ENCODE peak calls at places on chromosome 10, in nine cellular contexts. One of them, this sample, is unnamed.

GRCh38 chr10:77029684-77030407 is 607.8 kb downstream of the KCNMA1 start:
- DNase-seq in KBM-7: no peak
- DNase-seq in activated CD8-positive, alpha-beta memory T cell treated with anti-CD3 and anti-CD28 coated beads for 1 hour: no peak
- DNase-seq in NCI-H1694 treated with DMSO at 0.1 percent for 48 hours: no peak
- DNase-seq in stimulated activated CD4-positive, alpha-beta T cell treated with anti-CD3 and anti-CD28 coated beads, Interleukin-12 subunit alpha, Interleukin-12 subunit beta, amount 100 ng/mL, for 4 hours: no peak
- DNase-seq in NCI-H1417: no peak
- DNase-seq in iPS-NIHi11: no peak
- DNase-seq in NCI-H1092 treated with DMSO at 0.1 percent for 48 hours: no peak
- DNase-seq in T-helper 2 cell treated with Interferon-gamma antibody and Interleukin-4, amounts not matched to agents 5 μg/mL and 100 μg/mL, for 36 hours: no peak
- DNase-seq in this sample: no peak

GRCh38 chr10:122347162-122347561 is 27.3 kb upstream of the PLEKHA1 start:
- DNase-seq in KBM-7: no peak
- DNase-seq in activated CD8-positive, alpha-beta memory T cell treated with anti-CD3 and anti-CD28 coated beads for 1 hour: no peak
- DNase-seq in NCI-H1694 treated with DMSO at 0.1 percent for 48 hours: no peak
- DNase-seq in stimulated activated CD4-positive, alpha-beta T cell treated with anti-CD3 and anti-CD28 coated beads, Interleukin-12 subunit alpha, Interleukin-12 subunit beta, amount 100 ng/mL, for 4 hours: no peak
- DNase-seq in NCI-H1417: no peak
- DNase-seq in iPS-NIHi11: no peak
- DNase-seq in NCI-H1092 treated with DMSO at 0.1 percent for 48 hours: no peak
- DNase-seq in T-helper 2 cell treated with Interferon-gamma antibody and Interleukin-4, amounts not matched to agents 5 μg/mL and 100 μg/mL, for 36 hours: no peak
- DNase-seq in this sample: no peak

GRCh38 chr10:76456190-76456589 is 1024.8 kb downstream of the LRMDA start:
- DNase-seq in KBM-7: no peak
- DNase-seq in activated CD8-positive, alpha-beta memory T cell treated with anti-CD3 and anti-CD28 coated beads for 1 hour: no peak
- DNase-seq in NCI-H1694 treated with DMSO at 0.1 percent for 48 hours: no peak
- DNase-seq in stimulated activated CD4-positive, alpha-beta T cell treated with anti-CD3 and anti-CD28 coated beads, Interleukin-12 subunit alpha, Interleukin-12 subunit beta, amount 100 ng/mL, for 4 hours: no peak
- DNase-seq in NCI-H1417: no peak
- DNase-seq in iPS-NIHi11: no peak
- DNase-seq in NCI-H1092 treated with DMSO at 0.1 percent for 48 hours: no peak
- DNase-seq in T-helper 2 cell treated with Interferon-gamma antibody and Interleukin-4, amounts not matched to agents 5 μg/mL and 100 μg/mL, for 36 hours: no peak
- DNase-seq in this sample: no peak

GRCh38 chr10:75294031-75294437 is 58.3 kb upstream of the COMTD1 start:
- DNase-seq in KBM-7: no peak
- DNase-seq in activated CD8-positive, alpha-beta memory T cell treated with anti-CD3 and anti-CD28 coated beads for 1 hour: no peak
- DNase-seq in NCI-H1694 treated with DMSO at 0.1 percent for 48 hours: no peak
- DNase-seq in stimulated activated CD4-positive, alpha-beta T cell treated with anti-CD3 and anti-CD28 coated beads, Interleukin-12 subunit alpha, Interleukin-12 subunit beta, amount 100 ng/mL, for 4 hours: no peak
- DNase-seq in NCI-H1417: no peak
- DNase-seq in iPS-NIHi11: no peak
- DNase-seq in NCI-H1092 treated with DMSO at 0.1 percent for 48 hours: no peak
- DNase-seq in T-helper 2 cell treated with Interferon-gamma antibody and Interleukin-4, amounts not matched to agents 5 μg/mL and 100 μg/mL, for 36 hours: no peak
- DNase-seq in this sample: no peak

GRCh38 chr10:8420182-8420581 is 365.7 kb downstream of the GATA3 start:
- DNase-seq in KBM-7: no peak
- DNase-seq in activated CD8-positive, alpha-beta memory T cell treated with anti-CD3 and anti-CD28 coated beads for 1 hour: no peak
- DNase-seq in NCI-H1694 treated with DMSO at 0.1 percent for 48 hours: no peak
- DNase-seq in stimulated activated CD4-positive, alpha-beta T cell treated with anti-CD3 and anti-CD28 coated beads, Interleukin-12 subunit alpha, Interleukin-12 subunit beta, amount 100 ng/mL, for 4 hours: no peak
- DNase-seq in NCI-H1417: no peak
- DNase-seq in iPS-NIHi11: no peak
- DNase-seq in NCI-H1092 treated with DMSO at 0.1 percent for 48 hours: no peak
- DNase-seq in T-helper 2 cell treated with Interferon-gamma antibody and Interleukin-4, amounts not matched to agents 5 μg/mL and 100 μg/mL, for 36 hours: no peak
- DNase-seq in this sample: no peak

GRCh38 chr10:8990280-8990987 is 935.9 kb downstream of the GATA3 start:
- DNase-seq in KBM-7: no peak
- DNase-seq in activated CD8-positive, alpha-beta memory T cell treated with anti-CD3 and anti-CD28 coated beads for 1 hour: no peak
- DNase-seq in NCI-H1694 treated with DMSO at 0.1 percent for 48 hours: no peak
- DNase-seq in stimulated activated CD4-positive, alpha-beta T cell treated with anti-CD3 and anti-CD28 coated beads, Interleukin-12 subunit alpha, Interleukin-12 subunit beta, amount 100 ng/mL, for 4 hours: no peak
- DNase-seq in NCI-H1417: no peak
- DNase-seq in iPS-NIHi11: no peak
- DNase-seq in NCI-H1092 treated with DMSO at 0.1 percent for 48 hours: no peak
- DNase-seq in T-helper 2 cell treated with Interferon-gamma antibody and Interleukin-4, amounts not matched to agents 5 μg/mL and 100 μg/mL, for 36 hours: no peak
- DNase-seq in this sample: no peak

GRCh38 chr10:28177944-28178637 is 124.8 kb downstream of the MPP7 start:
- DNase-seq in KBM-7: peak
- DNase-seq in activated CD8-positive, alpha-beta memory T cell treated with anti-CD3 and anti-CD28 coated beads for 1 hour: no peak
- DNase-seq in NCI-H1694 treated with DMSO at 0.1 percent for 48 hours: no peak
- DNase-seq in stimulated activated CD4-positive, alpha-beta T cell treated with anti-CD3 and anti-CD28 coated beads, Interleukin-12 subunit alpha, Interleukin-12 subunit beta, amount 100 ng/mL, for 4 hours: peak
- DNase-seq in NCI-H1417: no peak
- DNase-seq in iPS-NIHi11: no peak
- DNase-seq in NCI-H1092 treated with DMSO at 0.1 percent for 48 hours: no peak
- DNase-seq in T-helper 2 cell treated with Interferon-gamma antibody and Interleukin-4, amounts not matched to agents 5 μg/mL and 100 μg/mL, for 36 hours: no peak
- DNase-seq in this sample: no peak

GRCh38 chr10:94677691-94678090 is 5.8 kb upstream of the CYP2C18 start:
- DNase-seq in KBM-7: no peak
- DNase-seq in activated CD8-positive, alpha-beta memory T cell treated with anti-CD3 and anti-CD28 coated beads for 1 hour: no peak
- DNase-seq in NCI-H1694 treated with DMSO at 0.1 percent for 48 hours: no peak
- DNase-seq in stimulated activated CD4-positive, alpha-beta T cell treated with anti-CD3 and anti-CD28 coated beads, Interleukin-12 subunit alpha, Interleukin-12 subunit beta, amount 100 ng/mL, for 4 hours: no peak
- DNase-seq in NCI-H1417: no peak
- DNase-seq in iPS-NIHi11: peak
- DNase-seq in NCI-H1092 treated with DMSO at 0.1 percent for 48 hours: no peak
- DNase-seq in T-helper 2 cell treated with Interferon-gamma antibody and Interleukin-4, amounts not matched to agents 5 μg/mL and 100 μg/mL, for 36 hours: no peak
- DNase-seq in this sample: no peak

GRCh38 chr10:88346151-88346977 is 236.8 kb downstream of the RNLS start:
- DNase-seq in KBM-7: no peak
- DNase-seq in activated CD8-positive, alpha-beta memory T cell treated with anti-CD3 and anti-CD28 coated beads for 1 hour: no peak
- DNase-seq in NCI-H1694 treated with DMSO at 0.1 percent for 48 hours: no peak
- DNase-seq in stimulated activated CD4-positive, alpha-beta T cell treated with anti-CD3 and anti-CD28 coated beads, Interleukin-12 subunit alpha, Interleukin-12 subunit beta, amount 100 ng/mL, for 4 hours: no peak
- DNase-seq in NCI-H1417: peak
- DNase-seq in iPS-NIHi11: no peak
- DNase-seq in NCI-H1092 treated with DMSO at 0.1 percent for 48 hours: no peak
- DNase-seq in T-helper 2 cell treated with Interferon-gamma antibody and Interleukin-4, amounts not matched to agents 5 μg/mL and 100 μg/mL, for 36 hours: no peak
- DNase-seq in this sample: no peak

GRCh38 chr10:43120948-43121290 is 17.3 kb upstream of the CSGALNACT2 start:
- DNase-seq in KBM-7: peak
- DNase-seq in activated CD8-positive, alpha-beta memory T cell treated with anti-CD3 and anti-CD28 coated beads for 1 hour: peak
- DNase-seq in NCI-H1694 treated with DMSO at 0.1 percent for 48 hours: no peak
- DNase-seq in stimulated activated CD4-positive, alpha-beta T cell treated with anti-CD3 and anti-CD28 coated beads, Interleukin-12 subunit alpha, Interleukin-12 subunit beta, amount 100 ng/mL, for 4 hours: peak
- DNase-seq in NCI-H1417: no peak
- DNase-seq in iPS-NIHi11: no peak
- DNase-seq in NCI-H1092 treated with DMSO at 0.1 percent for 48 hours: no peak
- DNase-seq in T-helper 2 cell treated with Interferon-gamma antibody and Interleukin-4, amounts not matched to agents 5 μg/mL and 100 μg/mL, for 36 hours: peak
- DNase-seq in this sample: no peak

GRCh38 chr10:29254123-29255046 is 34.5 kb upstream of the LYZL1 start:
- DNase-seq in KBM-7: peak
- DNase-seq in activated CD8-positive, alpha-beta memory T cell treated with anti-CD3 and anti-CD28 coated beads for 1 hour: no peak
- DNase-seq in NCI-H1694 treated with DMSO at 0.1 percent for 48 hours: no peak
- DNase-seq in stimulated activated CD4-positive, alpha-beta T cell treated with anti-CD3 and anti-CD28 coated beads, Interleukin-12 subunit alpha, Interleukin-12 subunit beta, amount 100 ng/mL, for 4 hours: no peak
- DNase-seq in NCI-H1417: peak
- DNase-seq in iPS-NIHi11: no peak
- DNase-seq in NCI-H1092 treated with DMSO at 0.1 percent for 48 hours: no peak
- DNase-seq in T-helper 2 cell treated with Interferon-gamma antibody and Interleukin-4, amounts not matched to agents 5 μg/mL and 100 μg/mL, for 36 hours: no peak
- DNase-seq in this sample: no peak

GRCh38 chr10:33616921-33617320 is 282.5 kb upstream of the NRP1 start:
- DNase-seq in KBM-7: no peak
- DNase-seq in activated CD8-positive, alpha-beta memory T cell treated with anti-CD3 and anti-CD28 coated beads for 1 hour: no peak
- DNase-seq in NCI-H1694 treated with DMSO at 0.1 percent for 48 hours: no peak
- DNase-seq in stimulated activated CD4-positive, alpha-beta T cell treated with anti-CD3 and anti-CD28 coated beads, Interleukin-12 subunit alpha, Interleukin-12 subunit beta, amount 100 ng/mL, for 4 hours: no peak
- DNase-seq in NCI-H1417: no peak
- DNase-seq in iPS-NIHi11: no peak
- DNase-seq in NCI-H1092 treated with DMSO at 0.1 percent for 48 hours: no peak
- DNase-seq in T-helper 2 cell treated with Interferon-gamma antibody and Interleukin-4, amounts not matched to agents 5 μg/mL and 100 μg/mL, for 36 hours: no peak
- DNase-seq in this sample: no peak

GRCh38 chr10:129963831-129964501 is at the start of gene EBF3:
- DNase-seq in KBM-7: peak
- DNase-seq in activated CD8-positive, alpha-beta memory T cell treated with anti-CD3 and anti-CD28 coated beads for 1 hour: peak
- DNase-seq in NCI-H1694 treated with DMSO at 0.1 percent for 48 hours: peak
- DNase-seq in stimulated activated CD4-positive, alpha-beta T cell treated with anti-CD3 and anti-CD28 coated beads, Interleukin-12 subunit alpha, Interleukin-12 subunit beta, amount 100 ng/mL, for 4 hours: peak
- DNase-seq in NCI-H1417: peak
- DNase-seq in iPS-NIHi11: peak
- DNase-seq in NCI-H1092 treated with DMSO at 0.1 percent for 48 hours: peak
- DNase-seq in T-helper 2 cell treated with Interferon-gamma antibody and Interleukin-4, amounts not matched to agents 5 μg/mL and 100 μg/mL, for 36 hours: peak
- DNase-seq in this sample: no peak

GRCh38 chr10:124547651-124548168 is 86.1 kb downstream of the LHPP start:
- DNase-seq in KBM-7: no peak
- DNase-seq in activated CD8-positive, alpha-beta memory T cell treated with anti-CD3 and anti-CD28 coated beads for 1 hour: no peak
- DNase-seq in NCI-H1694 treated with DMSO at 0.1 percent for 48 hours: no peak
- DNase-seq in stimulated activated CD4-positive, alpha-beta T cell treated with anti-CD3 and anti-CD28 coated beads, Interleukin-12 subunit alpha, Interleukin-12 subunit beta, amount 100 ng/mL, for 4 hours: no peak
- DNase-seq in NCI-H1417: no peak
- DNase-seq in iPS-NIHi11: no peak
- DNase-seq in NCI-H1092 treated with DMSO at 0.1 percent for 48 hours: no peak
- DNase-seq in T-helper 2 cell treated with Interferon-gamma antibody and Interleukin-4, amounts not matched to agents 5 μg/mL and 100 μg/mL, for 36 hours: no peak
- DNase-seq in this sample: no peak

GRCh38 chr10:58023341-58024073 is 244.2 kb downstream of the IPMK start:
- DNase-seq in KBM-7: no peak
- DNase-seq in activated CD8-positive, alpha-beta memory T cell treated with anti-CD3 and anti-CD28 coated beads for 1 hour: no peak
- DNase-seq in NCI-H1694 treated with DMSO at 0.1 percent for 48 hours: no peak
- DNase-seq in stimulated activated CD4-positive, alpha-beta T cell treated with anti-CD3 and anti-CD28 coated beads, Interleukin-12 subunit alpha, Interleukin-12 subunit beta, amount 100 ng/mL, for 4 hours: no peak
- DNase-seq in NCI-H1417: no peak
- DNase-seq in iPS-NIHi11: no peak
- DNase-seq in NCI-H1092 treated with DMSO at 0.1 percent for 48 hours: no peak
- DNase-seq in T-helper 2 cell treated with Interferon-gamma antibody and Interleukin-4, amounts not matched to agents 5 μg/mL and 100 μg/mL, for 36 hours: no peak
- DNase-seq in this sample: no peak

GRCh38 chr10:111078505-111079185 is 1.8 kb downstream of the ADRA2A start:
- DNase-seq in KBM-7: no peak
- DNase-seq in activated CD8-positive, alpha-beta memory T cell treated with anti-CD3 and anti-CD28 coated beads for 1 hour: no peak
- DNase-seq in NCI-H1694 treated with DMSO at 0.1 percent for 48 hours: no peak
- DNase-seq in stimulated activated CD4-positive, alpha-beta T cell treated with anti-CD3 and anti-CD28 coated beads, Interleukin-12 subunit alpha, Interleukin-12 subunit beta, amount 100 ng/mL, for 4 hours: no peak
- DNase-seq in NCI-H1417: no peak
- DNase-seq in iPS-NIHi11: peak
- DNase-seq in NCI-H1092 treated with DMSO at 0.1 percent for 48 hours: no peak
- DNase-seq in T-helper 2 cell treated with Interferon-gamma antibody and Interleukin-4, amounts not matched to agents 5 μg/mL and 100 μg/mL, for 36 hours: no peak
- DNase-seq in this sample: no peak

GRCh38 chr10:124802313-124802675 is 675 bp downstream of the ABRAXAS2 start:
- DNase-seq in KBM-7: peak
- DNase-seq in activated CD8-positive, alpha-beta memory T cell treated with anti-CD3 and anti-CD28 coated beads for 1 hour: no peak
- DNase-seq in NCI-H1694 treated with DMSO at 0.1 percent for 48 hours: no peak
- DNase-seq in stimulated activated CD4-positive, alpha-beta T cell treated with anti-CD3 and anti-CD28 coated beads, Interleukin-12 subunit alpha, Interleukin-12 subunit beta, amount 100 ng/mL, for 4 hours: no peak
- DNase-seq in NCI-H1417: no peak
- DNase-seq in iPS-NIHi11: no peak
- DNase-seq in NCI-H1092 treated with DMSO at 0.1 percent for 48 hours: no peak
- DNase-seq in T-helper 2 cell treated with Interferon-gamma antibody and Interleukin-4, amounts not matched to agents 5 μg/mL and 100 μg/mL, for 36 hours: no peak
- DNase-seq in this sample: no peak

GRCh38 chr10:109883859-109884771 is 39.2 kb downstream of the XPNPEP1 start:
- DNase-seq in KBM-7: peak
- DNase-seq in activated CD8-positive, alpha-beta memory T cell treated with anti-CD3 and anti-CD28 coated beads for 1 hour: peak
- DNase-seq in NCI-H1694 treated with DMSO at 0.1 percent for 48 hours: peak
- DNase-seq in stimulated activated CD4-positive, alpha-beta T cell treated with anti-CD3 and anti-CD28 coated beads, Interleukin-12 subunit alpha, Interleukin-12 subunit beta, amount 100 ng/mL, for 4 hours: peak
- DNase-seq in NCI-H1417: peak
- DNase-seq in iPS-NIHi11: peak
- DNase-seq in NCI-H1092 treated with DMSO at 0.1 percent for 48 hours: peak
- DNase-seq in T-helper 2 cell treated with Interferon-gamma antibody and Interleukin-4, amounts not matched to agents 5 μg/mL and 100 μg/mL, for 36 hours: peak
- DNase-seq in this sample: no peak

GRCh38 chr10:58813573-58813972 is 300.9 kb downstream of the BICC1 start:
- DNase-seq in KBM-7: no peak
- DNase-seq in activated CD8-positive, alpha-beta memory T cell treated with anti-CD3 and anti-CD28 coated beads for 1 hour: no peak
- DNase-seq in NCI-H1694 treated with DMSO at 0.1 percent for 48 hours: no peak
- DNase-seq in stimulated activated CD4-positive, alpha-beta T cell treated with anti-CD3 and anti-CD28 coated beads, Interleukin-12 subunit alpha, Interleukin-12 subunit beta, amount 100 ng/mL, for 4 hours: no peak
- DNase-seq in NCI-H1417: peak
- DNase-seq in iPS-NIHi11: no peak
- DNase-seq in NCI-H1092 treated with DMSO at 0.1 percent for 48 hours: peak
- DNase-seq in T-helper 2 cell treated with Interferon-gamma antibody and Interleukin-4, amounts not matched to agents 5 μg/mL and 100 μg/mL, for 36 hours: no peak
- DNase-seq in this sample: no peak

GRCh38 chr10:95547791-95548435 is 13.3 kb downstream of the SORBS1 start:
- DNase-seq in KBM-7: no peak
- DNase-seq in activated CD8-positive, alpha-beta memory T cell treated with anti-CD3 and anti-CD28 coated beads for 1 hour: no peak
- DNase-seq in NCI-H1694 treated with DMSO at 0.1 percent for 48 hours: no peak
- DNase-seq in stimulated activated CD4-positive, alpha-beta T cell treated with anti-CD3 and anti-CD28 coated beads, Interleukin-12 subunit alpha, Interleukin-12 subunit beta, amount 100 ng/mL, for 4 hours: no peak
- DNase-seq in NCI-H1417: no peak
- DNase-seq in iPS-NIHi11: no peak
- DNase-seq in NCI-H1092 treated with DMSO at 0.1 percent for 48 hours: no peak
- DNase-seq in T-helper 2 cell treated with Interferon-gamma antibody and Interleukin-4, amounts not matched to agents 5 μg/mL and 100 μg/mL, for 36 hours: no peak
- DNase-seq in this sample: no peak

GRCh38 chr10:16519908-16520861 is 1.5 kb downstream of the C1QL3 start:
- DNase-seq in KBM-7: no peak
- DNase-seq in activated CD8-positive, alpha-beta memory T cell treated with anti-CD3 and anti-CD28 coated beads for 1 hour: no peak
- DNase-seq in NCI-H1694 treated with DMSO at 0.1 percent for 48 hours: no peak
- DNase-seq in stimulated activated CD4-positive, alpha-beta T cell treated with anti-CD3 and anti-CD28 coated beads, Interleukin-12 subunit alpha, Interleukin-12 subunit beta, amount 100 ng/mL, for 4 hours: peak
- DNase-seq in NCI-H1417: peak
- DNase-seq in iPS-NIHi11: peak
- DNase-seq in NCI-H1092 treated with DMSO at 0.1 percent for 48 hours: peak
- DNase-seq in T-helper 2 cell treated with Interferon-gamma antibody and Interleukin-4, amounts not matched to agents 5 μg/mL and 100 μg/mL, for 36 hours: no peak
- DNase-seq in this sample: no peak

GRCh38 chr10:93454146-93454545 is 28.0 kb downstream of the MYOF start:
- DNase-seq in KBM-7: no peak
- DNase-seq in activated CD8-positive, alpha-beta memory T cell treated with anti-CD3 and anti-CD28 coated beads for 1 hour: no peak
- DNase-seq in NCI-H1694 treated with DMSO at 0.1 percent for 48 hours: no peak
- DNase-seq in stimulated activated CD4-positive, alpha-beta T cell treated with anti-CD3 and anti-CD28 coated beads, Interleukin-12 subunit alpha, Interleukin-12 subunit beta, amount 100 ng/mL, for 4 hours: no peak
- DNase-seq in NCI-H1417: no peak
- DNase-seq in iPS-NIHi11: no peak
- DNase-seq in NCI-H1092 treated with DMSO at 0.1 percent for 48 hours: no peak
- DNase-seq in T-helper 2 cell treated with Interferon-gamma antibody and Interleukin-4, amounts not matched to agents 5 μg/mL and 100 μg/mL, for 36 hours: no peak
- DNase-seq in this sample: no peak

GRCh38 chr10:14349081-14349480 is 18.4 kb upstream of the FRMD4A start:
- DNase-seq in KBM-7: no peak
- DNase-seq in activated CD8-positive, alpha-beta memory T cell treated with anti-CD3 and anti-CD28 coated beads for 1 hour: no peak
- DNase-seq in NCI-H1694 treated with DMSO at 0.1 percent for 48 hours: no peak
- DNase-seq in stimulated activated CD4-positive, alpha-beta T cell treated with anti-CD3 and anti-CD28 coated beads, Interleukin-12 subunit alpha, Interleukin-12 subunit beta, amount 100 ng/mL, for 4 hours: no peak
- DNase-seq in NCI-H1417: no peak
- DNase-seq in iPS-NIHi11: no peak
- DNase-seq in NCI-H1092 treated with DMSO at 0.1 percent for 48 hours: peak
- DNase-seq in T-helper 2 cell treated with Interferon-gamma antibody and Interleukin-4, amounts not matched to agents 5 μg/mL and 100 μg/mL, for 36 hours: no peak
- DNase-seq in this sample: no peak

GRCh38 chr10:31820096-31820495 is 108.5 kb downstream of the ARHGAP12 start:
- DNase-seq in KBM-7: no peak
- DNase-seq in activated CD8-positive, alpha-beta memory T cell treated with anti-CD3 and anti-CD28 coated beads for 1 hour: no peak
- DNase-seq in NCI-H1694 treated with DMSO at 0.1 percent for 48 hours: no peak
- DNase-seq in stimulated activated CD4-positive, alpha-beta T cell treated with anti-CD3 and anti-CD28 coated beads, Interleukin-12 subunit alpha, Interleukin-12 subunit beta, amount 100 ng/mL, for 4 hours: no peak
- DNase-seq in NCI-H1417: no peak
- DNase-seq in iPS-NIHi11: no peak
- DNase-seq in NCI-H1092 treated with DMSO at 0.1 percent for 48 hours: no peak
- DNase-seq in T-helper 2 cell treated with Interferon-gamma antibody and Interleukin-4, amounts not matched to agents 5 μg/mL and 100 μg/mL, for 36 hours: no peak
- DNase-seq in this sample: no peak

GRCh38 chr10:94397549-94398370 is 4.6 kb upstream of the TBC1D12 start:
- DNase-seq in KBM-7: no peak
- DNase-seq in activated CD8-positive, alpha-beta memory T cell treated with anti-CD3 and anti-CD28 coated beads for 1 hour: no peak
- DNase-seq in NCI-H1694 treated with DMSO at 0.1 percent for 48 hours: no peak
- DNase-seq in stimulated activated CD4-positive, alpha-beta T cell treated with anti-CD3 and anti-CD28 coated beads, Interleukin-12 subunit alpha, Interleukin-12 subunit beta, amount 100 ng/mL, for 4 hours: no peak
- DNase-seq in NCI-H1417: no peak
- DNase-seq in iPS-NIHi11: no peak
- DNase-seq in NCI-H1092 treated with DMSO at 0.1 percent for 48 hours: no peak
- DNase-seq in T-helper 2 cell treated with Interferon-gamma antibody and Interleukin-4, amounts not matched to agents 5 μg/mL and 100 μg/mL, for 36 hours: no peak
- DNase-seq in this sample: no peak

GRCh38 chr10:283916-284356 is 148.7 kb downstream of the ZMYND11 start:
- DNase-seq in KBM-7: no peak
- DNase-seq in activated CD8-positive, alpha-beta memory T cell treated with anti-CD3 and anti-CD28 coated beads for 1 hour: no peak
- DNase-seq in NCI-H1694 treated with DMSO at 0.1 percent for 48 hours: no peak
- DNase-seq in stimulated activated CD4-positive, alpha-beta T cell treated with anti-CD3 and anti-CD28 coated beads, Interleukin-12 subunit alpha, Interleukin-12 subunit beta, amount 100 ng/mL, for 4 hours: no peak
- DNase-seq in NCI-H1417: no peak
- DNase-seq in iPS-NIHi11: no peak
- DNase-seq in NCI-H1092 treated with DMSO at 0.1 percent for 48 hours: no peak
- DNase-seq in T-helper 2 cell treated with Interferon-gamma antibody and Interleukin-4, amounts not matched to agents 5 μg/mL and 100 μg/mL, for 36 hours: peak
- DNase-seq in this sample: no peak